ENCODE peak calls at places on chromosomes 5 and 9, in five cellular contexts. Q, U, D, V and Z are unnamed samples.

GRCh38 chr5:108788142-108788541 is 40.4 kb downstream of the FER start:
- DNase-seq in D (no peak), V (no peak), Q (no peak), U (no peak), Z (no peak)

GRCh38 chr9:69877852-69878507 is 57.4 kb downstream of the CFAP95 start:
- DNase-seq in D (no peak), U (no peak), Q (peak), V (peak), Z (peak)

GRCh38 chr9:123251324-123251723 is 17.1 kb downstream of the STRBP start:
- DNase-seq in D (no peak), V (peak), Q (peak), U (no peak), Z (no peak)

GRCh38 chr5:112418412-112419049 is 546 bp downstream of the EPB41L4A start:
- DNase-seq in V (no peak), Q (no peak), U (no peak), D (no peak), Z (peak)

GRCh38 chr5:164336906-164337305 is 831.5 kb downstream of the MAT2B start:
- DNase-seq in Q (no peak), D (no peak), U (no peak), V (peak), Z (no peak)

GRCh38 chr9:23635276-23635675 is 190.8 kb downstream of the ELAVL2 start:
- DNase-seq in U (no peak), Q (no peak), V (no peak), D (no peak), Z (no peak)

GRCh38 chr9:14616188-14616982 is 76.8 kb downstream of the ZDHHC21 start:
- DNase-seq in Q (peak), V (peak), U (no peak), D (no peak), Z (peak)

GRCh38 chr5:56039985-56040384 is 45.2 kb upstream of the IL6ST start:
- DNase-seq in V (peak), D (no peak), U (no peak), Q (no peak), Z (no peak)

GRCh38 chr9:89048611-89049010 is 57.3 kb downstream of the S1PR3 start:
- DNase-seq in D (peak), Q (no peak), V (peak), U (no peak), Z (peak)

GRCh38 chr5:104987074-104987473 is 1424.5 kb upstream of the NUDT12 start:
- DNase-seq in Q (no peak), U (no peak), D (no peak), V (peak), Z (no peak)

GRCh38 chr5:150492621-150493020 is 15.3 kb upstream of the NDST1 start:
- DNase-seq in Q (no peak), V (no peak), D (no peak), U (no peak), Z (no peak)

GRCh38 chr9:97772145-97772544 is 75.0 kb upstream of the XPA start:
- DNase-seq in D (no peak), V (no peak), Q (no peak), U (no peak), Z (no peak)

GRCh38 chr5:93578179-93578812 is 2.7 kb downstream of the NR2F1-AS1 start:
- DNase-seq in U (no peak), V (no peak), Q (no peak), D (no peak), Z (peak)

GRCh38 chr9:69622664-69623063 is 49.5 kb downstream of the APBA1 start:
- DNase-seq in Q (no peak), U (no peak), D (no peak), V (no peak), Z (no peak)

GRCh38 chr5:18465833-18466681 is 831.8 kb downstream of the TAF11L14 start:
- DNase-seq in U (peak), D (peak), Q (peak), V (peak), Z (peak)

GRCh38 chr9:94804917-94805544 is 78.5 kb downstream of the AOPEP start:
- DNase-seq in U (no peak), Q (no peak), D (no peak), V (no peak), Z (no peak)

GRCh38 chr5:93193756-93194155 is 387.3 kb downstream of the NR2F1-AS1 start:
- DNase-seq in V (no peak), D (no peak), U (no peak), Q (no peak), Z (no peak)

GRCh38 chr5:14900661-14901461 is 29.3 kb upstream of the ANKH start:
- DNase-seq in D (no peak), U (no peak), V (peak), Q (peak), Z (no peak)

GRCh38 chr5:151037561-151038291 is 17.3 kb downstream of the GPX3 start:
- DNase-seq in Q (peak), U (no peak), D (no peak), V (no peak), Z (no peak)

GRCh38 chr5:10424124-10424731 is 17.5 kb upstream of the ROPN1L start:
- DNase-seq in D (no peak), V (peak), Q (peak), U (no peak), Z (peak)

GRCh38 chr9:34493972-34494535 is 28.7 kb downstream of the ENHO start:
- DNase-seq in V (peak), Q (no peak), D (no peak), U (no peak), Z (peak)

GRCh38 chr5:152303841-152304240 is 101.2 kb downstream of the NMUR2 start:
- DNase-seq in Q (no peak), D (no peak), U (no peak), V (no peak), Z (no peak)

GRCh38 chr5:17217421-17218352 is at the start of gene BASP1:
- DNase-seq in U (no peak), Q (no peak), D (no peak), V (no peak), Z (peak)

GRCh38 chr5:17219006-17219422 is 1.6 kb downstream of the BASP1 start:
- DNase-seq in D (no peak), U (no peak), V (no peak), Q (no peak), Z (peak)

GRCh38 chr5:17219431-17219830 is 2.0 kb downstream of the BASP1 start:
- DNase-seq in U (no peak), D (no peak), Q (no peak), V (no peak), Z (no peak)

GRCh38 chr5:17216974-17217325 is 481 bp upstream of the BASP1 start:
- DNase-seq in U (no peak), Q (no peak), D (no peak), V (no peak), Z (peak)

DNA sequence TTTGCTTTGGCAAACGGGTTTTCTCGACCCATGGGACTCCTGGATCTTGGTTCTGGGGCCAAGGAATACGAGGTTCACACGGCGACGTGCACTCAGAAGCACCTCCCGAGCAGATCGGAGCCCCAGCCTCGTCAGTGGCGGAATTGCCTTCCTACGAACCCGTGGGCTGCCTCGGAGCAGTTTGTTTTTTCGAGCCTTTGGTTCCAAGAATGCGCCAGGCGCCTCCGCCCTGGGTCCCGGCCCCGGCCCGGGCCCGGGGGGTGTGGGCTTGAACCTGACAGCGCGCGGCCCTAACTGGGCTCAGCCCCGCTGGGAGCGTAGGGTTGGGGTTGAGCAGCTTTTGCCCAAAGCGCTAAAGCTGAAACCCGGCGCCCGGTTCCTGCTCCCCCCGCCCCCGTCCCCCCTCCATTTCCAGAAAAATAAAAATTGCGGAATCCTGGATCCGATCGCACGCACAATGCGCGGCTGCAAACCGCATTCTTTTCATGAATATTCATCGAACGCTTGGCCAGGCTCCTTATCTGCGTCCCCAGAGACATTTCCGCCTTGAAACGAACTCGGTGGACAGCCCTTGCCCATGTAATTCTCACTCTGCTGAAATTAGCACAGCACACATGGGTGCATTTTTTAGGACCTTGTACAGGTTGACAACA is 1.0 kb downstream of the BASP1 start:
- DNase-seq in D (no peak), U (no peak), V (no peak), Q (no peak), Z (peak)
- TF ChIP-seq CREB1 in D (no peak), U (no peak), V (no peak), Q (no peak), Z (no peak)

GRCh38 chr9:37026085-37026935 is 7.8 kb downstream of the PAX5 start:
- DNase-seq in V (no peak), D (no peak), U (no peak), Q (no peak), Z (peak)
- H3K4me3 ChIP-seq in V (no peak), D (peak), U (peak), Q (no peak), Z (peak)

GRCh38 chr5:126471247-126471646 is 48.0 kb downstream of the GRAMD2B start:
- DNase-seq in Q (no peak), V (no peak), D (no peak), U (no peak), Z (no peak)
- TF ChIP-seq CREB1 in Q (no peak), V (no peak), D (no peak), U (no peak), Z (no peak)

DNA sequence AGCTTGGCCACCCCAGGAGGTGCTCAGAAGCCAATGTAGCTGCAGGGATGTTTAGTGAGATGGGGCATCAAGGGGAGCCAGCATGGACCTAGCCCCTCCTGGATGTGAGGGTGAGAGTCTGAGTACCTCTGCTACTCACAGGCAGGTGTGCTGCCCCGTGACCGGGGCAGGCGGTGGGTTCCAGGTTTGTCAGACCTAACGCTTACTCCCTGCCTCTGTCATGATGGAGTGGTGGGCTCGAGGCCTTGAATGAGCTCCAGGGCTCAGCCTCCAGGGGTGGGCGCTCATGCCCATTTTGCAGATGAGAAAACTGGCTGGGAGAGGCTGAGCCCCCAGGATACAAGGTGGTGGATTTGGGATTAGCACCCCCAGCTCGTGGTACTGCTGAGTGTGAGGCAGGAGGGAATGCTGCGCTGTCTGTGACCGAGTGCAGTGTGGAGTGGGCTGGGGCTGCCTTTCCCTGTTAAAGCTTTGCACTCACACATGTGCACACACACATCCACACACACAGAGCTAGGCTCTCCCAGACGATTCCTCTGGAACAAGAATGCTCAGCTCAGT is 1.5 kb downstream of the RXRA start:
- DNase-seq in U (no peak), D (no peak), Q (no peak), V (no peak), Z (no peak)
- H3K4me3 ChIP-seq in U (no peak), D (peak), Q (peak), V (peak), Z (peak)

DNA sequence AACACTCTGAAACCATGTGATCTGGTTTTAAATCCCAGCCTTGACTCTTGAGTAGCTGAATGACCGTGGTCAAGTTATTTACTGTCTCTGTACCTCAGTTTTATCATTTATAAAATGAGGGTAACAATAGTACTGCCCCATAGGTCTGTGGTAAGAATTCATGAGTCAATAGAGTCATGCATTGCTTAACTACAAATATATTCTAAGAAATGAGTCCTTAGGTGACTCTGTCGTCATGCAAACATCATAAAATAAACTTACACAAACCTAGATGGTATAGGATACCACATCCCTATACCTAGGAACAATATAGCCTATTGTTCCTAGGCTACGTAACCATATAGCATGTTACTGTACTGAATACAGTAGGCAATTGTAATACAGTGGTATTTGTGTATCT is 20.3 kb upstream of the ABCA1 start:
- DNase-seq in U (no peak), Q (peak), D (no peak), V (no peak), Z (no peak)
- TF ChIP-seq CREB1 in U (no peak), Q (no peak), D (no peak), V (no peak), Z (no peak)